ENCODE peak calls at places on chromosomes 12 and 14, in eight cellular contexts. One of them, this sample, is unnamed. For H3K36me3, the result is how much of the 10 kb centered on the place peaks cover.

GRCh38 chr14:50447491-50447890 is 50.8 kb upstream of the CDKL1 start:
- DNase-seq in kidney epithelial cell: no peak
- DNase-seq in tibial nerve: no peak
- DNase-seq in transverse colon: no peak
- DNase-seq in esophagus squamous epithelium: no peak
- DNase-seq in mucosa of descending colon: no peak
- DNase-seq in H1: no peak
- DNase-seq in stomach: no peak
- DNase-seq in this sample: no peak

GRCh38 chr12:120183211-120183631 is 11.3 kb downstream of the GCN1 start:
- DNase-seq in transverse colon: no peak
- DNase-seq in mucosa of descending colon: no peak
- DNase-seq in stomach: no peak
- DNase-seq in kidney epithelial cell: no peak
- DNase-seq in H1: no peak
- DNase-seq in esophagus squamous epithelium: no peak
- DNase-seq in tibial nerve: no peak
- DNase-seq in this sample: no peak

GRCh38 chr14:50399251-50400032 is 2.8 kb upstream of the CDKL1 start:
- DNase-seq in transverse colon: peak
- DNase-seq in stomach: peak
- DNase-seq in tibial nerve: no peak
- DNase-seq in kidney epithelial cell: peak
- DNase-seq in esophagus squamous epithelium: no peak
- DNase-seq in mucosa of descending colon: peak
- DNase-seq in H1: no peak
- DNase-seq in this sample: no peak

GRCh38 chr12:106258935-106259334 is 11.1 kb upstream of the CKAP4 start:
- DNase-seq in esophagus squamous epithelium: no peak
- DNase-seq in tibial nerve: no peak
- DNase-seq in stomach: no peak
- DNase-seq in mucosa of descending colon: no peak
- DNase-seq in kidney epithelial cell: no peak
- DNase-seq in H1: peak
- DNase-seq in transverse colon: no peak
- DNase-seq in this sample: no peak

GRCh38 chr12:2646341-2646740 is 148.4 kb upstream of the FKBP4 start:
- DNase-seq in transverse colon: peak
- DNase-seq in stomach: no peak
- DNase-seq in esophagus squamous epithelium: no peak
- DNase-seq in H1: no peak
- DNase-seq in tibial nerve: no peak
- DNase-seq in kidney epithelial cell: no peak
- DNase-seq in mucosa of descending colon: no peak
- DNase-seq in this sample: no peak

GRCh38 chr12:115411121-115411520 is 727.1 kb upstream of the TBX3 start:
- DNase-seq in tibial nerve: no peak
- DNase-seq in mucosa of descending colon: no peak
- DNase-seq in esophagus squamous epithelium: no peak
- DNase-seq in transverse colon: no peak
- DNase-seq in stomach: no peak
- DNase-seq in kidney epithelial cell: no peak
- DNase-seq in H1: no peak
- DNase-seq in this sample: no peak

GRCh38 chr14:29814153-29815057 is 113.2 kb downstream of the PRKD1 start:
- DNase-seq in H1: no peak
- DNase-seq in esophagus squamous epithelium: no peak
- DNase-seq in tibial nerve: no peak
- DNase-seq in kidney epithelial cell: no peak
- DNase-seq in stomach: peak
- DNase-seq in transverse colon: peak
- DNase-seq in mucosa of descending colon: no peak
- DNase-seq in this sample: no peak

GRCh38 chr14:60350366-60350720 is 101.3 kb downstream of the PPM1A start:
- DNase-seq in tibial nerve: no peak
- DNase-seq in transverse colon: no peak
- DNase-seq in mucosa of descending colon: no peak
- DNase-seq in kidney epithelial cell: no peak
- DNase-seq in H1: no peak
- DNase-seq in esophagus squamous epithelium: no peak
- DNase-seq in stomach: no peak
- DNase-seq in this sample: no peak

GRCh38 chr12:3342051-3342450 is 149.0 kb upstream of the PRMT8 start:
- DNase-seq in mucosa of descending colon: peak
- DNase-seq in H1: no peak
- DNase-seq in kidney epithelial cell: no peak
- DNase-seq in stomach: peak
- DNase-seq in transverse colon: no peak
- DNase-seq in tibial nerve: no peak
- DNase-seq in esophagus squamous epithelium: no peak
- DNase-seq in this sample: no peak

GRCh38 chr12:111773801-111774551 is 7.2 kb downstream of the ALDH2 start:
- DNase-seq in stomach: peak
- DNase-seq in esophagus squamous epithelium: no peak
- DNase-seq in kidney epithelial cell: peak
- DNase-seq in transverse colon: peak
- DNase-seq in mucosa of descending colon: peak
- DNase-seq in H1: no peak
- DNase-seq in tibial nerve: peak
- DNase-seq in this sample: no peak

GRCh38 chr12:124448241-124448954 is 119.0 kb downstream of the NCOR2 start:
- DNase-seq in H1: no peak
- DNase-seq in stomach: no peak
- DNase-seq in kidney epithelial cell: no peak
- DNase-seq in transverse colon: no peak
- DNase-seq in esophagus squamous epithelium: no peak
- DNase-seq in tibial nerve: no peak
- DNase-seq in mucosa of descending colon: no peak
- DNase-seq in this sample: no peak

GRCh38 chr12:124443929-124444712 is 123.3 kb downstream of the NCOR2 start:
- DNase-seq in mucosa of descending colon: no peak
- DNase-seq in kidney epithelial cell: no peak
- DNase-seq in stomach: no peak
- DNase-seq in transverse colon: no peak
- DNase-seq in esophagus squamous epithelium: no peak
- DNase-seq in H1: no peak
- DNase-seq in tibial nerve: no peak
- DNase-seq in this sample: no peak

GRCh38 chr12:124445826-124446225 is 121.6 kb downstream of the NCOR2 start:
- DNase-seq in esophagus squamous epithelium: no peak
- DNase-seq in H1: no peak
- DNase-seq in tibial nerve: no peak
- DNase-seq in mucosa of descending colon: no peak
- DNase-seq in transverse colon: no peak
- DNase-seq in stomach: no peak
- DNase-seq in kidney epithelial cell: no peak
- DNase-seq in this sample: no peak

GRCh38 chr12:124445121-124445718 is 122.2 kb downstream of the NCOR2 start:
- DNase-seq in kidney epithelial cell: no peak
- DNase-seq in tibial nerve: no peak
- DNase-seq in mucosa of descending colon: no peak
- DNase-seq in transverse colon: no peak
- DNase-seq in stomach: no peak
- DNase-seq in H1: no peak
- DNase-seq in esophagus squamous epithelium: no peak
- DNase-seq in this sample: no peak

DNA sequence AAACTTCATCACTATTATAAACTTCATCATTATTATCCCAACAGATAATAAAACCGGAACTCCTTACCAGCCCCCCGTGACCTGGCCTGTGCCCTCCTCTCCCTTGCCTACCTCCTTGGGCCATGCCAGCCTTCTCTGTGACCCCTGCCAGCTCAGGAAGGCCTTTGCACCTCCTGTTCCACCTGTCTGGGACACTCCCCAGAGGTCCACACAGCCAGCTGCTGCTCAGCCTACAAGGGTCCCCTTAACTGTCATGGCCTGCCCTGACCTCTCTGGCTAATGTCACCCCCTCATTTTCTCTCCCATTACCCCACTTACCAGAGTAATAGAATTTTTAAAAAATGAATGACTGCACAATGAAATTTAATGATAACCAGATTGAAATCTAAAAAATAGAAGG is 121.0 kb downstream of the NCOR2 start:
- DNase-seq in transverse colon: no peak
- DNase-seq in esophagus squamous epithelium: no peak
- DNase-seq in stomach: no peak
- DNase-seq in H1: no peak
- DNase-seq in kidney epithelial cell: no peak
- DNase-seq in mucosa of descending colon: no peak
- DNase-seq in tibial nerve: no peak
- DNase-seq in this sample: no peak
- H3K36me3 ChIP-seq in transverse colon: under half
- H3K36me3 ChIP-seq in esophagus squamous epithelium: under half
- H3K36me3 ChIP-seq in stomach: half or more
- H3K36me3 ChIP-seq in H1: under half
- H3K36me3 ChIP-seq in kidney epithelial cell: under half
- H3K36me3 ChIP-seq in mucosa of descending colon: under half
- H3K36me3 ChIP-seq in tibial nerve: under half
- H3K36me3 ChIP-seq in this sample: under half

DNA sequence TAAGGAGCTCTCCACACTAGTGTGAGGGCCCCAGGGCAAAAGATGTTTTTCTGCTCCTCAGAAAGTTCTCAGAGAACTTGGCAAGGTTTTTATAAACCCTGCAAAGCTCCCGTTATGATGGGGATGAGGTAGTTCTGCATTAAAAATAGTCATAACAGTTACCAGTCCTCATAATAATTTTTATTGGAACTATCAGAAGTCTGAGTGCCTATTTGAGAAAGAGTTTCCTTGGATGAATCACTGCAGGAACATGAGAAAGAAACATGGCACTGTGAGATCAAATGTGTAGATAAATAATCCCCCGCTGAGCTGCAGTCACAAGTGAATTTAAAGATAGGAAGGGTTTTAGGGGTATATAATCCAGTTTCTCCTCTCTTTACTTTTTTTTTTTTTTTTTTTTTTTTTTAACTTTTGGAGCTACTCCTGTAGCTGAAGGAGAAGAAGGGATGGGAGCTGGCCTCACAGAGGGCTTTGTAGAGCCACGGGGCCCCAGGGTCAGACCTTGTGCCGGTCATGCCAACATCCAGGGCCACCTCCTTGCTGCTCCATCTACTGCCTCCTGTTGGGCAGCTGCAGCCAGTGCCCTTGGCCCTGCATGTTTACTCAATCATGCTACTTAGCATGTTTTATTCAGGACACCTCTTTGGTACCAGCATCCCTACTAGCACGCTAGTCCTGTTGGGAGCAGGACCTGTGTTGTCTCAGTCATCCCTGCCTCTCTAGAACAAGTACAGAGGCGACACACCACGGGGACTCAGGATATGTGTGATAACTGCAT is 39.5 kb downstream of the EVL start:
- DNase-seq in tibial nerve: no peak
- DNase-seq in mucosa of descending colon: no peak
- DNase-seq in esophagus squamous epithelium: no peak
- DNase-seq in kidney epithelial cell: no peak
- DNase-seq in transverse colon: no peak
- DNase-seq in H1: no peak
- DNase-seq in stomach: no peak
- DNase-seq in this sample: no peak
- TF ChIP-seq CTCF in tibial nerve: no peak
- TF ChIP-seq CTCF in mucosa of descending colon: no peak
- TF ChIP-seq CTCF in esophagus squamous epithelium: no peak
- TF ChIP-seq CTCF in kidney epithelial cell: no peak
- TF ChIP-seq CTCF in transverse colon: no peak
- TF ChIP-seq CTCF in H1: peak
- TF ChIP-seq CTCF in stomach: no peak
- TF ChIP-seq CTCF in this sample: peak

DNA sequence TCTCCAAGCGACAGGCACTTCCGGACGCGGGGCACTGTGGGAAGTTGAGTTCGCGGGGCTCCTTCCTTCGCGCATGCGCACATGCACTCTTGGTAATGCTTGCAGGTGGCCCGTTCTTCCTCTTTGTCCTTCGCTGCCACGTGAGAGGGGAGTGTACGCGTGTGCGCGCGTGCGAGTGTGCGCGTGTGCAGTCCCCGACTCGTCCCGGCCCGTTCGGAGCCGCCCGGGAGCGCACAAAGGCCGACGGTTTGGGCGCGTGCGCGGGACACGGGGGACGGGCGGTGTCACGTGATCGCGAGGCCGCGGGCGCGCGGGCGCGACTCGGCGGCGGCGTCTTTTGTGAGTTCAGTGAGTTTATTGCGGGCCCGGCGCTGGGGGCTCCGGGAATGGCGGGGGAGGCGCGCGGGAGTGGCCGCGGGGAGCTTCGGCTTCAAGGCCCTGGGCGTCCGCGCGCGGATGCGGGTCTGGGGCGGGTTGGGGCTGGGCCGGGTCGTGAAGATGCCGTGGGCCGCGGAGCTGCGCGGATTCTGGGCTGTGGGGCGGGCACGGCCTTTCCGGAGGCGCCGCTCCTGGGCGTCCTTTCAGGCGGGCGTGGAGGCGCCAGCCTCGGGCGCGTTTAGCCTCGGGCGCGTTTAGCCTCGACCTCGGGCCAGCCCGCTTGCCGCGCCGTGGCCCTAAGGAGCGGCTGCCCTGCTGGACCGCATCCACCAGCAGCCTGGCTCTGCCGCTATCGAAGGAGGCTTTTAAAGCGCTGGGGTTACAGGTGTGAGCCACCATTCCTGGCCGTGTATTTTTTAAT is at the start of gene ZNF84:
- DNase-seq in transverse colon: peak
- DNase-seq in tibial nerve: peak
- DNase-seq in H1: peak
- DNase-seq in esophagus squamous epithelium: peak
- DNase-seq in mucosa of descending colon: peak
- DNase-seq in stomach: peak
- DNase-seq in kidney epithelial cell: peak
- DNase-seq in this sample: peak
- H3K4me3 ChIP-seq in transverse colon: peak
- H3K4me3 ChIP-seq in tibial nerve: peak
- H3K4me3 ChIP-seq in H1: peak
- H3K4me3 ChIP-seq in esophagus squamous epithelium: peak
- H3K4me3 ChIP-seq in mucosa of descending colon: peak
- H3K4me3 ChIP-seq in stomach: peak
- H3K4me3 ChIP-seq in kidney epithelial cell: peak
- H3K4me3 ChIP-seq in this sample: peak

GRCh38 chr12:31387466-31387865 is 61.5 kb upstream of the SINHCAF start:
- DNase-seq in H1: peak
- DNase-seq in tibial nerve: no peak
- DNase-seq in transverse colon: no peak
- DNase-seq in esophagus squamous epithelium: no peak
- DNase-seq in mucosa of descending colon: no peak
- DNase-seq in kidney epithelial cell: no peak
- DNase-seq in stomach: no peak
- DNase-seq in this sample: no peak
- H3K36me3 ChIP-seq in H1: under half
- H3K36me3 ChIP-seq in tibial nerve: under half
- H3K36me3 ChIP-seq in transverse colon: under half
- H3K36me3 ChIP-seq in esophagus squamous epithelium: under half
- H3K36me3 ChIP-seq in mucosa of descending colon: under half
- H3K36me3 ChIP-seq in kidney epithelial cell: under half
- H3K36me3 ChIP-seq in stomach: under half
- H3K36me3 ChIP-seq in this sample: under half

DNA sequence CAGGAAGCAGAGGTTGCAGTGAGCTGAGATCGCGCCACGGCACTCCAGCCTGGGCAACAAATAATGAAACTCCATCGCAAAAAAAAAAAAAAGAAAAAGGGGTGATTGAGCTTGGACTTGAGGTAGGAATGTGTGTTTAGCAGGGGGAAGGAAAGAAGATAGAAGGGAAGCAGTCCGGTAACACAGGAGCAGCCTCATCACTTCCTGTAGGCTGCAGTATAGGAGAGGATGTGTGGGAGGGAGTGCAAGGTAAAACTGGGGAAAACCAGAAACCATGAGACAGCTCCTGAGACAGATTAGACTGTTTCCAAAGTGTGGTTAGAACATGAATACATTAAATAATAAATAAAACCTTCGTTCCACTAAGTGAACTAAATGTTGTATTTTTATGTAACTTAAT is 49.2 kb downstream of the FGD4 start:
- DNase-seq in kidney epithelial cell: no peak
- DNase-seq in H1: no peak
- DNase-seq in transverse colon: no peak
- DNase-seq in tibial nerve: no peak
- DNase-seq in mucosa of descending colon: no peak
- DNase-seq in stomach: no peak
- DNase-seq in esophagus squamous epithelium: no peak
- DNase-seq in this sample: no peak
- TF ChIP-seq CTCF in kidney epithelial cell: peak
- TF ChIP-seq CTCF in H1: peak
- TF ChIP-seq CTCF in transverse colon: no peak
- TF ChIP-seq CTCF in tibial nerve: no peak
- TF ChIP-seq CTCF in mucosa of descending colon: no peak
- TF ChIP-seq CTCF in stomach: no peak
- TF ChIP-seq CTCF in esophagus squamous epithelium: no peak
- TF ChIP-seq CTCF in this sample: no peak

This sample was measured in GM06990.